ENCODE peak calls at places on chromosomes 5 and 9, in seven cellular contexts. V is H1; R is HFF-Myc; T is astrocyte of the cerebellum; U is uterus; K is CD8-positive, alpha-beta T cell; M is fibroblast of the aortic adventitia. J is an unnamed sample.

GRCh38 chr5:97629281-97629680 is 446.2 kb upstream of the RIOK2 start:
- DNase-seq in V (no peak), U (peak), K (no peak), R (peak), M (peak), T (peak), J (no peak)

GRCh38 chr9:130054428-130054786 is 701 bp downstream of the GPR107 start:
- DNase-seq in V (no peak), M (no peak), U (no peak), R (no peak), T (no peak), K (no peak), J (no peak)

GRCh38 chr5:122906768-122907167 is 61.4 kb downstream of the SNX24 start:
- DNase-seq in K (no peak), M (peak), U (peak), V (no peak), T (peak), R (no peak), J (no peak)

GRCh38 chr5:159849437-159850191 is 66.7 kb upstream of the ADRA1B start:
- DNase-seq in K (no peak), V (no peak), M (peak), T (peak), R (peak), U (peak), J (peak)

GRCh38 chr5:123949043-123949804 is 437.2 kb downstream of the CSNK1G3 start:
- DNase-seq in K (no peak), R (no peak), M (no peak), U (no peak), V (no peak), T (no peak), J (no peak)

GRCh38 chr5:31007672-31008071 is 185.8 kb upstream of the CDH6 start:
- DNase-seq in U (no peak), K (no peak), V (no peak), M (no peak), T (no peak), R (no peak), J (no peak)

GRCh38 chr9:97510797-97511761 is 9.6 kb downstream of the TMOD1 start:
- DNase-seq in T (peak), V (no peak), R (peak), M (peak), K (no peak), U (no peak), J (peak)

GRCh38 chr9:88197016-88197415 is 58.7 kb upstream of the SPATA31C2 start:
- DNase-seq in R (no peak), U (peak), K (no peak), T (peak), V (no peak), M (peak), J (no peak)

GRCh38 chr9:133788045-133788818 is 50.1 kb upstream of the SARDH start:
- DNase-seq in T (no peak), K (no peak), U (no peak), M (no peak), R (no peak), V (no peak), J (no peak)

GRCh38 chr9:108296056-108296455 is 559.7 kb downstream of the ACTL7B start:
- DNase-seq in U (no peak), M (peak), R (peak), T (no peak), K (no peak), V (no peak), J (peak)

GRCh38 chr9:133046900-133047295 is 14.9 kb upstream of the CEL start:
- DNase-seq in U (no peak), T (no peak), K (no peak), V (no peak), R (no peak), M (no peak), J (no peak)

GRCh38 chr5:102678267-102679058 is 76.6 kb upstream of the PAM start:
- DNase-seq in T (peak), K (no peak), R (no peak), V (no peak), U (no peak), M (peak), J (no peak)

GRCh38 chr5:125559296-125559695 is 812.9 kb upstream of the ZNF608 start:
- DNase-seq in T (peak), V (no peak), K (no peak), M (peak), U (no peak), R (peak), J (peak)

GRCh38 chr5:130885027-130885426 is 280.0 kb downstream of the HINT1 start:
- DNase-seq in K (no peak), T (no peak), M (no peak), R (no peak), V (no peak), U (no peak), J (no peak)

GRCh38 chr9:38008168-38009034 is 60.6 kb downstream of the SHB start:
- DNase-seq in V (no peak), R (no peak), M (peak), T (peak), U (no peak), K (no peak), J (peak)

GRCh38 chr5:134540747-134541733 is 15.6 kb downstream of the JADE2 start:
- DNase-seq in K (no peak), M (no peak), R (no peak), T (no peak), V (no peak), U (no peak), J (no peak)

GRCh38 chr5:122500245-122501086 is 188.4 kb downstream of the SNCAIP start:
- DNase-seq in K (no peak), T (peak), R (peak), M (peak), V (peak), U (peak), J (no peak)

GRCh38 chr9:71859939-71860338 is 51.1 kb downstream of the ABHD17B start:
- DNase-seq in M (no peak), K (no peak), R (no peak), U (no peak), T (no peak), V (no peak), J (no peak)

GRCh38 chr5:128469924-128470323 is 68.1 kb downstream of the FBN2 start:
- DNase-seq in M (peak), R (no peak), T (no peak), U (no peak), K (no peak), V (no peak), J (no peak)

GRCh38 chr9:137298983-137299521 is 3.0 kb downstream of the NRARP start:
- DNase-seq in U (no peak), R (no peak), K (no peak), M (no peak), T (no peak), V (no peak), J (no peak)
- H3K4me3 ChIP-seq in U (no peak), R (no peak), K (no peak), M (no peak), T (no peak), V (peak), J (no peak)

DNA sequence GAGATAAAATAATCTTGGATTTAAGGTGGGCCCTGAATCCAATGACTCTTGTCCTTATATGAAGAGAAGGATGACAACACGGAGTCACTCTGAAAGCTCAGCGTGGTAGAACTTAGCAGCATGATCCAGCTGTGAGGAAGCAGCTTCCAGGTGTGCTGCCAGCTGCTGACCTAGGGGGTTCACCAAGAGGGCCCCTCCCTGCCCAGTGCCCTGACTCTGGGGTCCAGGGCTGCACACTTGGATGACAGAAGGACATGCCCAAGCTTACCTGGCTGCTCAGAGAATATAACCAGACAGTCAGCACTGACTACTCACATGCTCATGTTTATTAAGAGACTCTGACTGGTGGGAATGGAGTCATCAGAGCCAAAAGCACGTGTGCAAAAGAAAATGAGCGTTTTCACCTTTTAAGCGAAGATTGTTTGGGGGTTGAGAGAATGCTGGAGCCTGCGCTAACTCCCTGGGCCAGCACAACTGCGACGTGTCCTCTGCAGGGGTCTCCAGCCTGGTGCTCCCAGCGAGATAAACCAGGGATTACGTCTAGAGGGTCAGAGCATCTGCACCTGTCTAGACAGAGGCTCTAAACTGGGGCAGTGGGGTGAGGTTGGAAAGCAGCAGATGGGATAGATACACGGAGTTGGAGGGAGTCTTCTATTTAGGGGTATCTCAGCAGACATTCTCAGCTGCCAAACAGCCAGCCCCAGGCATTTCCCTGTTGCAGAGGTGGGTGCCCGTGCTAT is 41.3 kb downstream of the ROPN1L start:
- DNase-seq in M (no peak), K (no peak), V (no peak), R (no peak), U (no peak), T (no peak), J (no peak)
- H3K4me3 ChIP-seq in M (no peak), K (no peak), V (no peak), R (no peak), U (no peak), T (no peak), J (no peak)

GRCh38 chr5:69432412-69433206 is 17.7 kb downstream of the MARVELD2 start:
- DNase-seq in K (no peak), U (no peak), R (no peak), M (no peak), T (no peak), V (no peak), J (no peak)

GRCh38 chr5:69431424-69432303 is 16.7 kb downstream of the MARVELD2 start:
- DNase-seq in T (no peak), V (no peak), R (no peak), K (no peak), M (no peak), U (no peak), J (no peak)
- H3K4me3 ChIP-seq in T (no peak), V (no peak), R (no peak), K (no peak), M (no peak), U (no peak), J (no peak)

DNA sequence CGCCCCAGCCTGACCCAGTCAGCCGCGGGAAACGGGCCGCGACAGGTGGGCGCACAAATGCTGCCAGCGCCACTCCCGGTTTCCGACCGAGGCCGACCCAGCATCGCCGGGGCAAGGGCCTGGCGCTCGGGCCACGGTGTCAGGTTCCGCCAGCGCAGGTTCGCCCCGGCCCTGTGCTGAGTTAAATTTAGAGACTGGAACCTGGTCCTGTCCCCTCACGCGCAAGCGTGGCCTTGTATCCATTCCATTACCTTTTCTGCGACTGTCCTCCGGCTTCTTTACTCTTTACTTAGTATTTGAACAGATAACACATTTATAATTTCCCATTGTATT is 372 bp upstream of the TRIM7 start:
- DNase-seq in T (no peak), U (no peak), M (no peak), K (no peak), V (no peak), R (no peak), J (no peak)
- H3K4me3 ChIP-seq in T (peak), U (peak), M (peak), K (peak), V (peak), R (peak), J (peak)

J was measured in epithelial cell of proximal tubule.